ENCODE peak calls at places on chromosomes 2 and 18, in ten cellular contexts. G is tibial nerve, D is suprapubic skin, R is uterus, O is A549, J is K562, P is sigmoid colon, S is GM12878, L is adrenal gland, H is IMR-90. W is an unnamed sample.

GRCh38 chr2:1476617-1477195 is 63.4 kb downstream of the TPO start:
- DNase-seq in R (no peak), H (no peak), D (peak; percentile 72), P (no peak), O (no peak), L (no peak), S (no peak), J (no peak), G (no peak), W (no peak)

GRCh38 chr2:62423235-62423634 is 82.8 kb downstream of the TMEM17 start:
- DNase-seq in D (no peak), O (no peak), G (no peak), H (peak; percentile 8), J (no peak), R (no peak), L (no peak), P (no peak), S (no peak), W (no peak)

GRCh38 chr2:77796397-77796796 is 274.2 kb upstream of the LRRTM4 start:
- DNase-seq in G (no peak), D (no peak), H (no peak), J (no peak), S (no peak), R (no peak), O (no peak), P (no peak), L (no peak), W (no peak)

GRCh38 chr2:43270930-43271615 is 44.7 kb upstream of the ZFP36L2 start:
- DNase-seq in S (no peak), H (no peak), L (no peak), G (no peak), O (no peak), P (no peak), R (no peak), D (no peak), J (peak; percentile 36), W (no peak)

GRCh38 chr2:1546023-1546591 is 132.8 kb downstream of the TPO start:
- DNase-seq in P (no peak), S (no peak), J (peak; percentile 62), G (no peak), H (peak; percentile 63), R (no peak), D (no peak), O (peak; percentile 69), L (peak; percentile 53), W (peak; percentile 45)

GRCh38 chr18:25351773-25352628 is at the start of gene ZNF521:
- DNase-seq in G (peak; percentile 77), S (no peak), R (peak; percentile 92), J (peak; percentile 92), L (peak; percentile 87), H (peak; percentile 92), D (peak; percentile 93), P (peak; percentile 94), O (no peak), W (peak; percentile 72)

GRCh38 chr18:47701133-47701532 is 229.3 kb downstream of the SMAD2 start:
- DNase-seq in G (no peak), L (no peak), S (no peak), O (no peak), H (no peak), P (no peak), R (no peak), D (no peak), J (no peak), W (no peak)

GRCh38 chr2:102789349-102790085 is 27.7 kb downstream of the TMEM182 start:
- DNase-seq in P (no peak), S (no peak), D (no peak), R (no peak), J (no peak), O (no peak), L (no peak), G (no peak), H (no peak), W (no peak)

GRCh38 chr2:144325086-144325485 is 194.8 kb downstream of the ZEB2 start:
- DNase-seq in R (no peak), S (peak; percentile 63), H (no peak), O (no peak), D (no peak), G (no peak), L (no peak), P (no peak), J (no peak), W (no peak)

GRCh38 chr2:15560404-15560987 is 638 bp downstream of the NBAS start:
- DNase-seq in R (no peak), G (no peak), J (peak; percentile 46), O (peak; percentile 44), L (peak; percentile 30), S (no peak), P (no peak), D (no peak), H (peak; percentile 27), W (peak; percentile 12)

GRCh38 chr2:193539188-193539587 is 1344.5 kb upstream of the TMEFF2 start:
- DNase-seq in H (no peak), O (no peak), L (no peak), G (no peak), P (no peak), R (no peak), D (no peak), J (no peak), S (no peak), W (no peak)

GRCh38 chr18:65752625-65753325 is 2.0 kb downstream of the CDH7 start:
- DNase-seq in H (no peak), R (no peak), O (no peak), G (no peak), L (no peak), P (no peak), S (no peak), J (no peak), D (no peak), W (no peak)

GRCh38 chr2:118185210-118186109 is 97.2 kb downstream of the INSIG2 start:
- DNase-seq in P (peak; percentile 78), S (no peak), H (peak; percentile 20), G (peak; percentile 26), D (peak; percentile 83), R (peak; percentile 42), J (no peak), L (peak; percentile 58), O (peak; percentile 46), W (peak; percentile 69)

GRCh38 chr2:143528021-143528420 is 398.8 kb downstream of the ARHGAP15 start:
- DNase-seq in H (no peak), S (no peak), P (no peak), G (no peak), R (no peak), D (no peak), J (no peak), L (no peak), O (no peak), W (no peak)

GRCh38 chr2:27095745-27096651 is 9.4 kb downstream of the KHK start:
- DNase-seq in D (no peak), J (peak; percentile 69), S (no peak), R (peak; percentile 52), G (no peak), L (peak; percentile 76), H (peak; percentile 57), O (peak; percentile 80), P (no peak), W (peak; percentile 81)
- TF ChIP-seq POLR2A in D (no peak), J (no peak), S (no peak), R (no peak), G (no peak), L (no peak), H (no peak), O (no peak), P (no peak), W (no peak)

DNA sequence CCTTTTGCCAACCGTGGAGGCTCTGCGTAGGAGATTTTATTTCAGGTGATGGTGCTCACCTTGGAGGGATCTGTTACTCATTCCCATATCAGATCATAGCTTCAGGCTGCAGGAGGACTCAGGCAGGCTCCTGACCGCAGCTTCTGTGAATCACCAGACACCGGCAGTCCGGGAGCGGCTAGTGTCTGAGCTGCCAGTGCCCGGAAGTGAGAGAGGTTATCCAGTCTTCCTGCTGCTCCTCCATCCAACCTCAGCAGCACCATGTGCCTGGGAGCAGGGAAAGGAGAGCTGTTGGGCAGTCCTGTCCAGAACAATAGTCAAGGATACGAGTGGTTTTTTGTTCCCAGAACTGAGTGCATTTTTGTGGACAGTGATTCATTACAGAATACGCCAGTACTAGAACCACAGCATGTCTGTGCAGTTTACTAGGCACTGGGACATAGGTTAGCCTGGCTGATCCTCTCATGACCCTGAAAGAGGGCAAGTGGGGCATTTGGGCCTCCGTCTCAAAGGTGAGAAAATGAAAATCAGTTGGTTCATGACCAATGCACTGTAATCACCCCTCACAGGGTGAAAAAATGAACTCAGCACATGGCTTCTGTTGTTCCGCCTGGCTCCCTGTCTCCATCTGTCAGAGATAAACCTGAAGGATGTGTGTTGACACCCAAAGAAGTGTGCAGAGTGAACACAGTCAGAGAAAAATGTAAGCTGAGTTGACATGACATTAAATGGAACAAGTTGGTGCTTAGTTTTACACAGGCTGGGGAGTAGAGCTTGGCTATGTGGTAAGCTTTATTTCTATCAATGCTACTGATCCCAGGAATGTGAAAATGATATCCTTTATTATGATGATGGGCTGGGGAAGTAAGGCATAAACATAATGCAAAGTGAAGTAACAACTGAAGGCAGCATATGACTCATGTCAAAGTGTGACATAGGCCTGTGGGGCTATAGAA is 12.2 kb downstream of the FHOD3 start:
- DNase-seq in H (peak; percentile 98), P (no peak), O (peak; percentile 42), D (no peak), S (no peak), R (no peak), L (peak; percentile 87), J (no peak), G (no peak), W (no peak)
- H3K27ac ChIP-seq in H (peak overlapping the region; percentile 42), P (no peak overlapping the region), O (peak overlapping the region; percentile 81), D (no peak overlapping the region), S (no peak overlapping the region), R (no peak overlapping the region), L (no peak overlapping the region), J (no peak overlapping the region), G (no peak overlapping the region), W (no peak overlapping the region)

GRCh38 chr2:215680605-215681598 is 245.0 kb upstream of the FN1 start:
- DNase-seq in G (no peak), S (peak; percentile 50), L (peak; percentile 26), H (peak; percentile 87), R (no peak), O (no peak), P (no peak), J (no peak), D (no peak), W (no peak)
- H3K4me3 ChIP-seq in G (no peak overlapping the region), S (peak overlapping the region; percentile 5), L (no peak overlapping the region), H (no peak overlapping the region), R (no peak overlapping the region), O (no peak overlapping the region), P (no peak overlapping the region), J (no peak overlapping the region), D (no peak overlapping the region), W (no peak overlapping the region)

DNA sequence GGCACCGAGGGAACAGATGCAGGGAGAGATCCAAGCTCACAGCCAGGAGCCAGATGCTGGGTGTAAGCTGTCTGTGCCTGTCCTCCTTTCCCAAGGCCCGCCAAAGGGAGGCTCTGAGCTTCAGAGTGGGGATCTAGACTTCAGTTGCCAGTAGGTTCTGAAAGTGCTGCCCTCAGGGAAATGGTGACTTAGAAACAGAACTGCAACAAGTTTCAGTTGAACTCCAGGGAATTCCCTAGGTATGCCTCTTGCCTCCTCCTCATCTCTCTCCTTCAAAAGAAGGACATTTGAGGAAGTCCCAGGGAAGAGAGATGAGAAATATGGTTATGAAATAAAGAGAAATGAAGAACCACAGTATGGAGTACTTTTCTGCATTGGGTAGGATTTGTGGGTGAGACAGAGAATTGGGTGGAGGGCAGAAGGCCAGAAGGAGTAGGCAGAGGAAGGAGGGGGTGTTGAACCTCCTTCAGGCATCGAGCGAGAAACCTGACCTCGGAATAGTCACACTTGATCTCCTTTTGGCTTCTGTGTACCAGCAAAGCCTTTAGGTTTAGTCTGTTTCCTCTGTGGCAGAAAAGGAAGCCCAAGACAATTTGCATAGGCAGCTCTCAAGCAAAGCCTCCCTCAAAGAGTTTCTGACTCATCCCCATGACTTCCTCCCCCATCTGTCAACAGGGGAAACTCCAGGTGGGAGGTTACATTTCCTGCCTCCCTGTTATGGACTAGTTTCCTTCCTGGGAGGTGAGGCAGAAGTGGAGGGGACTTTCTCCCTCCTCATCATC is 45.7 kb downstream of the QPCT start:
- DNase-seq in H (peak; percentile 96), L (no peak), D (no peak), P (no peak), R (peak; percentile 72), G (no peak), O (peak; percentile 86), J (peak; percentile 27), S (peak; percentile 94), W (no peak)
- TF ChIP-seq POLR2A in H (peak; percentile 25), L (no peak), D (no peak), P (no peak), R (no peak), G (no peak), O (no peak), J (no peak), S (no peak), W (no peak)